ENCODE peak calls at places on chromosome 16, in six cellular contexts. R is lower leg skin, L is kidney epithelial cell, K is WTC11, V is cardiac muscle cell, H is nephron progenitor cell. A is an unnamed sample.

GRCh38 chr16:50096791-50097190 is 31.0 kb downstream of the HEATR3 start:
- DNase-seq in L (no peak), V (peak), R (no peak), H (no peak), K (no peak), A (peak)

GRCh38 chr16:1979271-1980025 is 1.8 kb downstream of the NOXO1 start:
- DNase-seq in V (peak), R (no peak), K (peak), H (peak), L (no peak), A (no peak)

GRCh38 chr16:3890091-3890490 is 9.6 kb upstream of the CREBBP start:
- DNase-seq in K (no peak), L (no peak), V (no peak), R (peak), H (no peak), A (no peak)

GRCh38 chr16:28865289-28865688 is 1.6 kb downstream of the SH2B1 start:
- DNase-seq in K (no peak), L (no peak), H (no peak), V (no peak), R (no peak), A (no peak)

GRCh38 chr16:48164907-48165715 is 9.3 kb upstream of the ABCC12 start:
- DNase-seq in K (peak), R (peak), V (peak), H (peak), L (peak), A (peak)

GRCh38 chr16:84585472-84585871 is 32.4 kb downstream of the COTL1 start:
- DNase-seq in R (no peak), L (no peak), V (no peak), K (no peak), H (no peak), A (no peak)

GRCh38 chr16:84277244-84277823 is 17.3 kb upstream of the WFDC1 start:
- DNase-seq in H (peak), V (peak), L (no peak), R (peak), K (peak), A (peak)

GRCh38 chr16:3938471-3938842 is 57.9 kb upstream of the CREBBP start:
- DNase-seq in H (no peak), K (no peak), R (no peak), V (no peak), L (no peak), A (no peak)

GRCh38 chr16:12503201-12503600 is 300.5 kb downstream of the CPPED1 start:
- DNase-seq in V (no peak), L (no peak), R (no peak), H (no peak), K (no peak), A (no peak)

GRCh38 chr16:22848451-22848850 is 34.5 kb downstream of the HS3ST2 start:
- DNase-seq in R (peak), L (no peak), H (no peak), K (no peak), V (no peak), A (no peak)

GRCh38 chr16:71358464-71359031 is at the start of gene CALB2:
- DNase-seq in K (peak), H (peak), V (peak), R (peak), L (no peak), A (peak)

GRCh38 chr16:85276741-85277140 is 164.5 kb upstream of the CIBAR2 start:
- DNase-seq in H (no peak), R (no peak), L (no peak), V (no peak), K (no peak), A (no peak)

GRCh38 chr16:64736887-64737286 is 385.0 kb downstream of the CDH11 start:
- DNase-seq in L (no peak), R (no peak), H (no peak), V (no peak), K (no peak), A (no peak)

GRCh38 chr16:11173426-11173825 is 82.6 kb downstream of the SOCS1 start:
- DNase-seq in K (no peak), H (no peak), V (no peak), L (no peak), R (no peak), A (no peak)

GRCh38 chr16:75550211-75550662 is 5.8 kb downstream of the TMEM231 start:
- DNase-seq in H (no peak), V (peak), R (no peak), L (peak), K (peak), A (peak)

GRCh38 chr16:49748322-49748721 is 107.6 kb downstream of the ZNF423 start:
- DNase-seq in R (no peak), H (no peak), V (peak), K (no peak), L (peak), A (no peak)

GRCh38 chr16:58588406-58588805 is 41.2 kb downstream of the CNOT1 start:
- DNase-seq in R (no peak), H (no peak), K (no peak), V (no peak), L (no peak), A (no peak)

GRCh38 chr16:11535494-11535893 is 51.2 kb downstream of the LITAF start:
- DNase-seq in H (no peak), R (no peak), L (no peak), K (no peak), V (no peak), A (no peak)

GRCh38 chr16:86979984-86980553 is 337.1 kb downstream of the C16orf95 start:
- DNase-seq in R (no peak), H (no peak), K (no peak), V (no peak), L (no peak), A (no peak)

GRCh38 chr16:578870-579405 is 9.2 kb downstream of the PIGQ start:
- DNase-seq in R (no peak), V (peak), H (peak), K (peak), L (no peak), A (no peak)

GRCh38 chr16:64380751-64381150 is 741.1 kb downstream of the CDH11 start:
- DNase-seq in L (no peak), K (peak), V (no peak), R (no peak), H (peak), A (no peak)

GRCh38 chr16:29809031-29809747 is 2.8 kb upstream of the PRRT2 start:
- DNase-seq in K (no peak), R (no peak), H (no peak), L (no peak), V (no peak), A (no peak)

GRCh38 chr16:21598676-21599157 is 660 bp upstream of the METTL9 start:
- DNase-seq in R (no peak), K (peak), L (no peak), V (peak), H (no peak), A (no peak)

GRCh38 chr16:89455178-89455577 is 35.2 kb downstream of the ANKRD11 start:
- DNase-seq in V (no peak), L (no peak), H (no peak), R (no peak), K (no peak), A (no peak)

GRCh38 chr16:89455692-89456091 is 34.7 kb downstream of the ANKRD11 start:
- DNase-seq in H (no peak), L (no peak), R (no peak), V (no peak), K (no peak), A (no peak)

GRCh38 chr16:89456412-89456811 is 33.9 kb downstream of the ANKRD11 start:
- DNase-seq in R (no peak), H (no peak), K (no peak), V (no peak), L (no peak), A (no peak)

GRCh38 chr16:89460556-89460955 is 29.8 kb downstream of the ANKRD11 start:
- DNase-seq in R (no peak), K (no peak), H (no peak), V (no peak), L (no peak), A (no peak)
- TF ChIP-seq CTCF in R (no peak), K (no peak), H (no peak), V (no peak), L (no peak), A (peak)

GRCh38 chr16:88427376-88427775 is 25.7 kb upstream of the ZFPM1 start:
- DNase-seq in K (no peak), L (no peak), H (no peak), R (no peak), V (no peak), A (no peak)
- TF ChIP-seq CTCF in K (no peak), L (no peak), H (no peak), R (no peak), V (no peak), A (no peak)

DNA sequence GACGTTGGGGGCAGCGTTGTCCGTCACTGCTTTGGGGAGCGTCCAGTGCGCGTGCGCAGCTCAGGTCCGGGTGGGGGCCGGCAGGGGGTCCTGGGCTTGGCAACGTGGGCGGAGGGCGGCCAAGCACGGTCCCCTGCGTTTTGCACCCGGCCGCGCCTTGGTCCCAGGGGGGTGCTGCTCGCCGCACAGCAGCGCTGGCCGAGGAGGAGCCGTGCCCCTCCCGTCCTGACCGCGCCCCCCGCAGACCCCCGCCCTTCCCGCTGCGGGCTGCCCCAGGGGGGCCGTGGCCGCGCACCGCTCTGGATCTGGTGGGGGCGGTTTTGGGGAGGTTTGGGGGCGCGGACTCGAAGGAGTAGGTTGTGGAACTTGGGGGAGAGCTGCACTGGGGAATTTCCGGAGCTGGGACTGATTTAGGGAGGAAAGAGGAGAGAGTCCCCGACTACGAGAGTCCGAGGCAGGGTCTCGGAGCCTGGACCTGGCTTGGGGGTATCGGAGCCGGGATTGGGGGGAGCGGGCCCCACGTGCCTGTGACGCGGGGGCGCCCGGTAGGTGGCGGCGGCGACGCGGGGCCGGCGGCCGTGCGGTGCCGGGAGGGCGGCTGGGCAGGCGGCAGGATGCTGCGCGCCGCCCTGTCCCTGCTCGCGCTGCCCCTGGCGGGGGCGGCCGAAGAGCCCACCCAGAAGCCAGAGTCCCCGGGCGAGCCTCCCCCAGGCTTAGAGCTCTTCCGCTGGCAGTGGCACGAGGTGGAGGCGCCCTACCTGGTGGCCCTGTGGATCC is at the start of gene SLC9A5:
- DNase-seq in H (peak), L (no peak), K (peak), V (no peak), R (no peak), A (no peak)
- TF ChIP-seq CTCF in H (no peak), L (peak), K (no peak), V (no peak), R (no peak), A (peak)

DNA sequence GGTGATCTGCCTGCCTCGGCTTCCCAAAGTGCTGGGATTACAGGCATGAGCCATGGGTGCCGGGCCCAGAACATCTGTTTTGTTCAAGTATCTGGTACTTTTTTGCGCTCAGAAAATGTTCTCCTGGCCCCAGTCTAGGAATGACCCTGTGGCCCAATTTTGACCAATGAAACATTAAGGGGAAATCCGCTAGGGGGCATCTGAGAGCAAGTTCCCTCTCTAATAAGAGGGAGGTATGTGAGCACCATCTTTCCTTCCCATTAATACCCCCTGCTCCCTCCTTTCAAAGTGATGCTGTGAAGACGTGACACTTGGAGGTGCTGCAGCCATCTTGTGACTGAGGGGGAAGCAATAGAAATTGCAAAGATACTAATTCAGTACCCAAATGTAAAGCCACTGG is 16.5 kb upstream of the CLEC3A start:
- DNase-seq in K (peak), V (no peak), H (no peak), L (no peak), R (no peak), A (no peak)
- TF ChIP-seq CTCF in K (peak), V (no peak), H (no peak), L (no peak), R (no peak), A (peak)

DNA sequence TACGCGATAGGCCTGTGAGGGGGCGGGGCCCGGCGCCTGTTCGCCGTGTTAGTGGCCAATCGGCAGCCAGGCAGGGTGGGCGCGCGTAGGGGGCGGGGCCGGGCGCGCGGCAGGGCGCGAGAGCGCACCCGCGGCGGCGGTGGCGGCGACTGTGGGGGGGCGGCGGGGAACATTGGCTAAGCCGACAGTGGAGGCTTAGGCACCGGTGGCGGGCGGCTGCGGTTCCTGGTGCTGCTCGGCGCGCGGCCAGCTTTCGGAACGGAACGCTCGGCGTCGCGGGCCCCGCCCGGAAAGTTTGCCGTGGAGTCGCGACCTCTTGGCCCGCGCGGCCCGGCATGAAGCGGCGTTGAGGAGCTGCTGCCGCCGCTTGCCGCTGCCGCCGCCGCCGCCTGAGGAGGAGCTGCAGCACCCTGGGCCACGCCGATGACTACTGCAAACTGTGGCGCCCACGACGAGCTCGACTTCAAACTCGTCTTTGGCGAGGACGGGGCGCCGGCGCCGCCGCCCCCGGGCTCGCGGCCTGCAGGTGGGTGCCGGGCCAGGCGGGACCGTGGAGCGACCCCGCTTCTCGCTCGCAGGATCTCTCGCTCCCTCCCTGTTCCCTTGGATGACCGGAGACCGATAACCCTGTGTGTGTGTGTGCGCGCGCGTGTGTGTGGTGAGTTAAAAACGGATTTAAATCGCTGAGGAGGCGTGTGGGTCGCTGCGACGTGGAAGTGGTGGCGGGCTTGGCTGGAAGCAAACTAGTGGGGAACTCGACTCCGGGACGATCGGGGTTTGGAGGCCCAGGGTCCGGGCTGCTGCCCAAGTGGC is at the start of gene NFATC3:
- DNase-seq in V (peak), R (peak), H (peak), K (peak), L (no peak), A (peak)
- TF ChIP-seq CTCF in V (no peak), R (no peak), H (no peak), K (no peak), L (no peak), A (no peak)

GRCh38 chr16:56869513-56870270 is 4.7 kb downstream of the SLC12A3 start:
- DNase-seq in H (no peak), L (no peak), K (peak), V (peak), R (no peak), A (peak)
- TF ChIP-seq CTCF in H (no peak), L (no peak), K (no peak), V (peak), R (no peak), A (peak)

GRCh38 chr16:73058221-73058615 is 10.3 kb upstream of the ZFHX3 start:
- DNase-seq in V (peak), R (no peak), H (peak), K (no peak), L (no peak), A (no peak)
- TF ChIP-seq CTCF in V (no peak), R (no peak), H (no peak), K (no peak), L (no peak), A (peak)

GRCh38 chr16:52912565-52913173 is 140.0 kb downstream of the CHD9NB start:
- DNase-seq in R (no peak), V (peak), K (peak), L (peak), H (peak), A (peak)
- TF ChIP-seq CTCF in R (no peak), V (peak), K (peak), L (peak), H (peak), A (peak)

A was measured in HFFc6.